ENCODE peak calls at places on chromosomes 7 and 10, in seven cellular contexts. L is GM12892; W is mucosa of gallbladder; U is CD8-positive, alpha-beta memory T cell; B is left ventricle myocardium superior; H is stimulated activated CD8-positive, alpha-beta memory T cell treated with anti-CD3 and anti-CD28 coated beads, Interleukin-15, amount 100 ng/mL, for 1 hour; Y is HL-60. J is an unnamed sample.

GRCh38 chr7:96080021-96080420 is 241.9 kb downstream of the SLC25A13 start:
- DNase-seq in L (no peak), W (no peak), U (no peak), B (no peak), H (no peak), Y (no peak), J (no peak)

GRCh38 chr10:128242641-128243040 is 116.4 kb upstream of the MKI67 start:
- DNase-seq in L (no peak), W (no peak), U (no peak), B (no peak), H (no peak), Y (no peak), J (no peak)

GRCh38 chr7:23024454-23024853 is 10.5 kb upstream of the HYCC1 start:
- DNase-seq in L (no peak), W (no peak), U (no peak), B (no peak), H (no peak), Y (no peak), J (no peak)

GRCh38 chr10:82924711-82925110 is 1049.7 kb downstream of the NRG3 start:
- DNase-seq in L (no peak), W (no peak), U (no peak), B (no peak), H (no peak), Y (no peak), J (no peak)

GRCh38 chr10:91017202-91017601 is 96.3 kb upstream of the ANKRD1 start:
- DNase-seq in L (no peak), W (no peak), U (no peak), B (no peak), H (no peak), Y (no peak), J (no peak)

GRCh38 chr10:7218974-7219373 is 191.9 kb downstream of the SFMBT2 start:
- DNase-seq in L (no peak), W (no peak), U (no peak), B (no peak), H (no peak), Y (no peak), J (no peak)

GRCh38 chr10:69464801-69465401 is 13.6 kb downstream of the TSPAN15 start:
- DNase-seq in L (no peak), W (no peak), U (no peak), B (peak), H (no peak), Y (no peak), J (no peak)

GRCh38 chr10:100614416-100614815 is 78.7 kb downstream of the HIF1AN start:
- DNase-seq in L (no peak), W (no peak), U (no peak), B (no peak), H (no peak), Y (no peak), J (peak)

GRCh38 chr7:128738570-128739047 is 550 bp upstream of the CALU start:
- DNase-seq in L (peak), W (peak), U (peak), B (no peak), H (no peak), Y (no peak), J (no peak)